ENCODE peak calls at places on chromosome X, in five cellular contexts. One of them, this sample, is unnamed.

GRCh38 chrX:70129811-70130210 is 3.4 kb upstream of the IGBP1 start:
- DNase-seq in IMR-90: peak; percentile 31
- DNase-seq in nephron progenitor cell: no peak
- DNase-seq in A673: no peak
- DNase-seq in AML-193: no peak
- DNase-seq in this sample: no peak

GRCh38 chrX:56798866-56799864 is 70.1 kb downstream of the NBDY start:
- DNase-seq in IMR-90: no peak
- DNase-seq in AML-193: no peak
- DNase-seq in nephron progenitor cell: peak; percentile 54
- DNase-seq in A673: peak; percentile 39
- DNase-seq in this sample: no peak

GRCh38 chrX:34275710-34276109 is 143.6 kb upstream of the FAM47A start:
- DNase-seq in AML-193: no peak
- DNase-seq in nephron progenitor cell: no peak
- DNase-seq in A673: peak; percentile 9
- DNase-seq in IMR-90: no peak
- DNase-seq in this sample: no peak

GRCh38 chrX:40552768-40553167 is 28.0 kb upstream of the ATP6AP2 start:
- DNase-seq in IMR-90: peak; percentile 9
- DNase-seq in nephron progenitor cell: no peak
- DNase-seq in AML-193: no peak
- DNase-seq in A673: no peak
- DNase-seq in this sample: no peak

GRCh38 chrX:145727476-145727875 is 90.2 kb upstream of the SLITRK2 start:
- DNase-seq in AML-193: no peak
- DNase-seq in A673: no peak
- DNase-seq in nephron progenitor cell: no peak
- DNase-seq in IMR-90: no peak
- DNase-seq in this sample: no peak

GRCh38 chrX:80181079-80181478 is 166.5 kb downstream of the TBX22 start:
- DNase-seq in A673: peak; percentile 22
- DNase-seq in nephron progenitor cell: no peak
- DNase-seq in AML-193: no peak
- DNase-seq in IMR-90: no peak
- DNase-seq in this sample: no peak

GRCh38 chrX:136147966-136148365 is 633 bp downstream of the FHL1 start:
- DNase-seq in AML-193: no peak
- DNase-seq in A673: no peak
- DNase-seq in nephron progenitor cell: peak; percentile 27
- DNase-seq in IMR-90: no peak
- DNase-seq in this sample: no peak

GRCh38 chrX:102155806-102156179 is at the start of gene BEX5:
- DNase-seq in nephron progenitor cell: peak; percentile 65
- DNase-seq in IMR-90: no peak
- DNase-seq in AML-193: peak; percentile 21
- DNase-seq in A673: peak; percentile 67
- DNase-seq in this sample: no peak

GRCh38 chrX:40172169-40172979 is 74.6 kb upstream of the BCOR start:
- DNase-seq in AML-193: no peak
- DNase-seq in nephron progenitor cell: peak; percentile 54
- DNase-seq in IMR-90: peak; percentile 44
- DNase-seq in A673: peak; percentile 64
- DNase-seq in this sample: peak; percentile 33

GRCh38 chrX:13652256-13653021 is 502 bp upstream of the TCEANC start:
- DNase-seq in nephron progenitor cell: no peak
- DNase-seq in AML-193: no peak
- DNase-seq in A673: peak; percentile 2
- DNase-seq in IMR-90: peak; percentile 98
- DNase-seq in this sample: no peak

GRCh38 chrX:101430457-101431078 is 22.5 kb downstream of the HNRNPH2 start:
- DNase-seq in AML-193: peak; percentile 15
- DNase-seq in IMR-90: peak; percentile 54
- DNase-seq in nephron progenitor cell: no peak
- DNase-seq in A673: no peak
- DNase-seq in this sample: no peak

GRCh38 chrX:45524296-45524695 is 323.6 kb upstream of the DIPK2B start:
- DNase-seq in IMR-90: peak; percentile 67
- DNase-seq in nephron progenitor cell: no peak
- DNase-seq in AML-193: no peak
- DNase-seq in A673: no peak
- DNase-seq in this sample: no peak

GRCh38 chrX:149040873-149041535 is 464.1 kb downstream of the IDS start:
- DNase-seq in IMR-90: no peak
- DNase-seq in nephron progenitor cell: no peak
- DNase-seq in AML-193: no peak
- DNase-seq in A673: no peak
- DNase-seq in this sample: no peak

GRCh38 chrX:112967341-112967740 is 126.7 kb upstream of the AMOT start:
- DNase-seq in AML-193: no peak
- DNase-seq in nephron progenitor cell: no peak
- DNase-seq in A673: no peak
- DNase-seq in IMR-90: no peak
- DNase-seq in this sample: no peak

This sample was measured in GF-D8.